ENCODE peak calls at places on chromosome 9, in eight cellular contexts. J is kidney tubule cell; N is stimulated activated CD4-positive, alpha-beta T cell treated with anti-CD3 and anti-CD28 coated beads, Interleukin-12 subunit alpha, Interleukin-12 subunit beta, amount 100 ng/mL, for 4 hours; M is HuH-7; B is neural crest cell; G is retina; A is EH; W is hepatocyte. P is an unnamed sample.

GRCh38 chr9:91421987-91422765 is 1.5 kb downstream of the NFIL3 start:
- DNase-seq in J (peak), N (no peak), M (peak), B (no peak), G (peak), A (peak), W (peak), P (no peak)

GRCh38 chr9:6243746-6244145 is 28.1 kb downstream of the IL33 start:
- DNase-seq in J (peak), N (no peak), M (no peak), B (no peak), G (no peak), A (peak), W (peak), P (no peak)

GRCh38 chr9:118563677-118564076 is 805.6 kb downstream of the BRINP1 start:
- DNase-seq in J (peak), N (no peak), M (no peak), B (no peak), G (no peak), A (peak), W (no peak), P (no peak)

GRCh38 chr9:111375817-111376564 is 46.0 kb upstream of the OR2K2 start:
- DNase-seq in J (peak), N (no peak), M (no peak), B (no peak), G (no peak), A (peak), W (no peak), P (no peak)

GRCh38 chr9:135516132-135516860 is 4.9 kb upstream of the LCN1 start:
- DNase-seq in J (peak), N (no peak), M (no peak), B (no peak), G (no peak), A (no peak), W (no peak), P (no peak)

GRCh38 chr9:129283705-129284606 is 105.9 kb upstream of the IER5L start:
- DNase-seq in J (no peak), N (no peak), M (peak), B (no peak), G (no peak), A (no peak), W (no peak), P (no peak)

GRCh38 chr9:4997196-4997595 is 12.1 kb downstream of the JAK2 start:
- DNase-seq in J (no peak), N (no peak), M (no peak), B (no peak), G (no peak), A (no peak), W (no peak), P (no peak)

GRCh38 chr9:113886003-113886324 is 9.9 kb downstream of the ZNF618 start:
- DNase-seq in J (no peak), N (no peak), M (no peak), B (no peak), G (no peak), A (peak), W (no peak), P (no peak)

GRCh38 chr9:125551781-125552180 is 155.2 kb downstream of the MAPKAP1 start:
- DNase-seq in J (no peak), N (no peak), M (no peak), B (no peak), G (no peak), A (no peak), W (no peak), P (no peak)

GRCh38 chr9:22170990-22171663 is 162.0 kb upstream of the CDKN2B start:
- DNase-seq in J (no peak), N (no peak), M (no peak), B (no peak), G (no peak), A (no peak), W (no peak), P (no peak)

GRCh38 chr9:136201609-136202448 is 3.1 kb downstream of the LHX3 start:
- DNase-seq in J (no peak), N (no peak), M (no peak), B (peak), G (no peak), A (peak), W (peak), P (peak)

GRCh38 chr9:99057665-99058625 is 47.0 kb upstream of the TGFBR1 start:
- DNase-seq in J (peak), N (peak), M (no peak), B (no peak), G (no peak), A (peak), W (no peak), P (no peak)

GRCh38 chr9:131722260-131722659 is 17.6 kb downstream of the RAPGEF1 start:
- DNase-seq in J (no peak), N (no peak), M (no peak), B (no peak), G (peak), A (no peak), W (no peak), P (no peak)

GRCh38 chr9:91374939-91375338 is 13.2 kb upstream of the AUH start:
- DNase-seq in J (peak), N (no peak), M (no peak), B (no peak), G (no peak), A (peak), W (no peak), P (no peak)

GRCh38 chr9:89000281-89000875 is 9.1 kb downstream of the S1PR3 start:
- DNase-seq in J (no peak), N (no peak), M (no peak), B (no peak), G (no peak), A (peak), W (no peak), P (no peak)

GRCh38 chr9:134325813-134326753 is at the start of gene RXRA:
- DNase-seq in J (peak), N (peak), M (peak), B (peak), G (peak), A (peak), W (peak), P (peak)

GRCh38 chr9:112665347-112665746 is 52.6 kb downstream of the INIP start:
- DNase-seq in J (peak), N (no peak), M (no peak), B (no peak), G (no peak), A (peak), W (no peak), P (no peak)

GRCh38 chr9:93697352-93698139 is 121.2 kb downstream of the PHF2 start:
- DNase-seq in J (no peak), N (no peak), M (no peak), B (no peak), G (no peak), A (no peak), W (no peak), P (no peak)